ENCODE peak calls at places on chromosome 12, in seven cellular contexts. One of them, this sample, is unnamed. For H3K36me3 and H3K4me1, the result is how much of the 10 kb centered on the place peaks cover.

GRCh38 chr12:4244868-4245267 is 28.7 kb upstream of the CCND2 start:
- DNase-seq in kidney: no peak
- DNase-seq in tibial artery: no peak
- DNase-seq in GM12878: no peak
- DNase-seq in aorta: no peak
- DNase-seq in CD8-positive, alpha-beta memory T cell: no peak
- DNase-seq in CD4-positive, alpha-beta memory T cell: no peak
- DNase-seq in this sample: no peak

GRCh38 chr12:48988030-48988649 is 10.0 kb downstream of the WNT1 start:
- DNase-seq in kidney: no peak
- DNase-seq in tibial artery: no peak
- DNase-seq in GM12878: no peak
- DNase-seq in aorta: peak
- DNase-seq in CD8-positive, alpha-beta memory T cell: peak
- DNase-seq in CD4-positive, alpha-beta memory T cell: peak
- DNase-seq in this sample: peak

GRCh38 chr12:132218915-132219314 is 74.7 kb downstream of the NOC4L start:
- DNase-seq in kidney: peak
- DNase-seq in tibial artery: no peak
- DNase-seq in GM12878: no peak
- DNase-seq in aorta: peak
- DNase-seq in CD8-positive, alpha-beta memory T cell: peak
- DNase-seq in CD4-positive, alpha-beta memory T cell: peak
- DNase-seq in this sample: peak

GRCh38 chr12:46410495-46410894 is 37.9 kb upstream of the SLC38A2 start:
- DNase-seq in kidney: no peak
- DNase-seq in tibial artery: no peak
- DNase-seq in GM12878: no peak
- DNase-seq in aorta: no peak
- DNase-seq in CD8-positive, alpha-beta memory T cell: no peak
- DNase-seq in CD4-positive, alpha-beta memory T cell: no peak
- DNase-seq in this sample: no peak

GRCh38 chr12:69329669-69330428 is 18.3 kb upstream of the LYZ start:
- DNase-seq in kidney: no peak
- DNase-seq in tibial artery: no peak
- DNase-seq in GM12878: no peak
- DNase-seq in aorta: no peak
- DNase-seq in CD8-positive, alpha-beta memory T cell: no peak
- DNase-seq in CD4-positive, alpha-beta memory T cell: peak
- DNase-seq in this sample: no peak

GRCh38 chr12:93007539-93007938 is 78.4 kb upstream of the EEA1 start:
- DNase-seq in kidney: no peak
- DNase-seq in tibial artery: no peak
- DNase-seq in GM12878: no peak
- DNase-seq in aorta: no peak
- DNase-seq in CD8-positive, alpha-beta memory T cell: no peak
- DNase-seq in CD4-positive, alpha-beta memory T cell: no peak
- DNase-seq in this sample: no peak

GRCh38 chr12:31895449-31896150 is 63.6 kb upstream of the RESF1 start:
- DNase-seq in kidney: no peak
- DNase-seq in tibial artery: no peak
- DNase-seq in GM12878: no peak
- DNase-seq in aorta: no peak
- DNase-seq in CD8-positive, alpha-beta memory T cell: no peak
- DNase-seq in CD4-positive, alpha-beta memory T cell: no peak
- DNase-seq in this sample: no peak

GRCh38 chr12:121800694-121801600 is 2.9 kb upstream of the SETD1B start:
- DNase-seq in kidney: peak
- DNase-seq in tibial artery: peak
- DNase-seq in GM12878: no peak
- DNase-seq in aorta: peak
- DNase-seq in CD8-positive, alpha-beta memory T cell: peak
- DNase-seq in CD4-positive, alpha-beta memory T cell: peak
- DNase-seq in this sample: peak

GRCh38 chr12:62621239-62621638 is 154.6 kb downstream of the MON2 start:
- DNase-seq in kidney: no peak
- DNase-seq in tibial artery: no peak
- DNase-seq in GM12878: no peak
- DNase-seq in aorta: no peak
- DNase-seq in CD8-positive, alpha-beta memory T cell: no peak
- DNase-seq in CD4-positive, alpha-beta memory T cell: no peak
- DNase-seq in this sample: no peak

GRCh38 chr12:113512568-113512967 is 40.9 kb upstream of the LHX5 start:
- DNase-seq in kidney: no peak
- DNase-seq in tibial artery: no peak
- DNase-seq in GM12878: no peak
- DNase-seq in aorta: no peak
- DNase-seq in CD8-positive, alpha-beta memory T cell: no peak
- DNase-seq in CD4-positive, alpha-beta memory T cell: no peak
- DNase-seq in this sample: no peak

GRCh38 chr12:38154096-38155019 is 162.2 kb upstream of the ALG10B start:
- DNase-seq in kidney: peak
- DNase-seq in tibial artery: peak
- DNase-seq in GM12878: no peak
- DNase-seq in aorta: no peak
- DNase-seq in CD8-positive, alpha-beta memory T cell: no peak
- DNase-seq in CD4-positive, alpha-beta memory T cell: no peak
- DNase-seq in this sample: no peak

GRCh38 chr12:88142610-88142991 is 494 bp downstream of the TMTC3 start:
- DNase-seq in kidney: peak
- DNase-seq in tibial artery: no peak
- DNase-seq in GM12878: no peak
- DNase-seq in aorta: peak
- DNase-seq in CD8-positive, alpha-beta memory T cell: peak
- DNase-seq in CD4-positive, alpha-beta memory T cell: no peak
- DNase-seq in this sample: peak

GRCh38 chr12:124472690-124473279 is 94.6 kb downstream of the NCOR2 start:
- DNase-seq in kidney: peak
- DNase-seq in tibial artery: no peak
- DNase-seq in GM12878: no peak
- DNase-seq in aorta: no peak
- DNase-seq in CD8-positive, alpha-beta memory T cell: no peak
- DNase-seq in CD4-positive, alpha-beta memory T cell: no peak
- DNase-seq in this sample: no peak
- H3K36me3 ChIP-seq in kidney: under half
- H3K36me3 ChIP-seq in tibial artery: under half
- H3K36me3 ChIP-seq in GM12878: under half
- H3K36me3 ChIP-seq in aorta: under half
- H3K36me3 ChIP-seq in CD8-positive, alpha-beta memory T cell: under half
- H3K36me3 ChIP-seq in CD4-positive, alpha-beta memory T cell: under half
- H3K36me3 ChIP-seq in this sample: under half

GRCh38 chr12:124998705-124999104 is 5.3 kb downstream of the BRI3BP start:
- DNase-seq in kidney: no peak
- DNase-seq in tibial artery: no peak
- DNase-seq in GM12878: no peak
- DNase-seq in aorta: no peak
- DNase-seq in CD8-positive, alpha-beta memory T cell: no peak
- DNase-seq in CD4-positive, alpha-beta memory T cell: no peak
- DNase-seq in this sample: no peak

GRCh38 chr12:125005652-125006051 is 12.2 kb downstream of the BRI3BP start:
- DNase-seq in kidney: peak
- DNase-seq in tibial artery: no peak
- DNase-seq in GM12878: no peak
- DNase-seq in aorta: no peak
- DNase-seq in CD8-positive, alpha-beta memory T cell: no peak
- DNase-seq in CD4-positive, alpha-beta memory T cell: no peak
- DNase-seq in this sample: no peak

GRCh38 chr12:125004621-125005020 is 11.2 kb downstream of the BRI3BP start:
- DNase-seq in kidney: peak
- DNase-seq in tibial artery: no peak
- DNase-seq in GM12878: no peak
- DNase-seq in aorta: no peak
- DNase-seq in CD8-positive, alpha-beta memory T cell: no peak
- DNase-seq in CD4-positive, alpha-beta memory T cell: no peak
- DNase-seq in this sample: no peak

GRCh38 chr12:125003021-125003420 is 9.6 kb downstream of the BRI3BP start:
- DNase-seq in kidney: no peak
- DNase-seq in tibial artery: no peak
- DNase-seq in GM12878: no peak
- DNase-seq in aorta: no peak
- DNase-seq in CD8-positive, alpha-beta memory T cell: no peak
- DNase-seq in CD4-positive, alpha-beta memory T cell: no peak
- DNase-seq in this sample: no peak

GRCh38 chr12:125001636-125002035 is 8.2 kb downstream of the BRI3BP start:
- DNase-seq in kidney: no peak
- DNase-seq in tibial artery: no peak
- DNase-seq in GM12878: no peak
- DNase-seq in aorta: no peak
- DNase-seq in CD8-positive, alpha-beta memory T cell: no peak
- DNase-seq in CD4-positive, alpha-beta memory T cell: no peak
- DNase-seq in this sample: no peak
- H3K4me1 ChIP-seq in kidney: under half
- H3K4me1 ChIP-seq in tibial artery: under half
- H3K4me1 ChIP-seq in GM12878: under half
- H3K4me1 ChIP-seq in aorta: under half
- H3K4me1 ChIP-seq in CD8-positive, alpha-beta memory T cell: under half
- H3K4me1 ChIP-seq in CD4-positive, alpha-beta memory T cell: under half
- H3K4me1 ChIP-seq in this sample: under half

GRCh38 chr12:55664826-55665225 is 28.1 kb downstream of the OR10P1 start:
- DNase-seq in kidney: no peak
- DNase-seq in tibial artery: peak
- DNase-seq in GM12878: no peak
- DNase-seq in aorta: no peak
- DNase-seq in CD8-positive, alpha-beta memory T cell: no peak
- DNase-seq in CD4-positive, alpha-beta memory T cell: no peak
- DNase-seq in this sample: no peak
- H3K4me3 ChIP-seq in kidney: no peak
- H3K4me3 ChIP-seq in tibial artery: no peak
- H3K4me3 ChIP-seq in GM12878: no peak
- H3K4me3 ChIP-seq in aorta: no peak
- H3K4me3 ChIP-seq in CD8-positive, alpha-beta memory T cell: no peak
- H3K4me3 ChIP-seq in CD4-positive, alpha-beta memory T cell: no peak
- H3K4me3 ChIP-seq in this sample: no peak

GRCh38 chr12:112408621-112409020 is 784 bp downstream of the RPL6 start:
- DNase-seq in kidney: no peak
- DNase-seq in tibial artery: no peak
- DNase-seq in GM12878: no peak
- DNase-seq in aorta: no peak
- DNase-seq in CD8-positive, alpha-beta memory T cell: peak
- DNase-seq in CD4-positive, alpha-beta memory T cell: peak
- DNase-seq in this sample: no peak
- H3K36me3 ChIP-seq in kidney: under half
- H3K36me3 ChIP-seq in tibial artery: under half
- H3K36me3 ChIP-seq in GM12878: under half
- H3K36me3 ChIP-seq in aorta: under half
- H3K36me3 ChIP-seq in CD8-positive, alpha-beta memory T cell: under half
- H3K36me3 ChIP-seq in CD4-positive, alpha-beta memory T cell: under half
- H3K36me3 ChIP-seq in this sample: under half

GRCh38 chr12:96233168-96233567 is 39.0 kb downstream of the ELK3 start:
- DNase-seq in kidney: no peak
- DNase-seq in tibial artery: peak
- DNase-seq in GM12878: no peak
- DNase-seq in aorta: no peak
- DNase-seq in CD8-positive, alpha-beta memory T cell: no peak
- DNase-seq in CD4-positive, alpha-beta memory T cell: no peak
- DNase-seq in this sample: no peak
- H3K4me1 ChIP-seq in kidney: under half
- H3K4me1 ChIP-seq in tibial artery: under half
- H3K4me1 ChIP-seq in GM12878: under half
- H3K4me1 ChIP-seq in aorta: under half
- H3K4me1 ChIP-seq in CD8-positive, alpha-beta memory T cell: under half
- H3K4me1 ChIP-seq in CD4-positive, alpha-beta memory T cell: under half
- H3K4me1 ChIP-seq in this sample: under half

DNA sequence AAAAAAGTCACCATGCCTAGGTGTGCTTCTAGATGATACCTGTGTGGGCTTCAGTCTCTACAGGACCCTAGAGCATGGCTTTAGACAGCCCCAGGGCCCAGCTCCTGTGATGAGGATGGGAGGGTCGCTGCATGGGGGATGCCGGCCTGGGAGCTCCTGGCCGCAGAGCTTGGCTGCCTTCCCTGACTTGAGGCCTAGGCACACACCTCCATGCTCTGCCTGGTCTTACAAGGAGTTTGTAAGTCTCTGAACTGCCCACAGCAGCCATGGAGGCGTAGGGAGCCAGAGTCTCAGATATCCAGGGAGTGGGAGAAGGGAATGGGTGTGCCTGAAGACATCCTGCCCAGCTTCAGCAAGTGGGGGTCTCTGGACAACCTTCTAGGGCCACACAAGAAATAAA is 149.5 kb upstream of the MYL2 start:
- DNase-seq in kidney: no peak
- DNase-seq in tibial artery: no peak
- DNase-seq in GM12878: no peak
- DNase-seq in aorta: no peak
- DNase-seq in CD8-positive, alpha-beta memory T cell: no peak
- DNase-seq in CD4-positive, alpha-beta memory T cell: no peak
- DNase-seq in this sample: no peak
- H3K4me3 ChIP-seq in kidney: no peak
- H3K4me3 ChIP-seq in tibial artery: no peak
- H3K4me3 ChIP-seq in GM12878: no peak
- H3K4me3 ChIP-seq in aorta: no peak
- H3K4me3 ChIP-seq in CD8-positive, alpha-beta memory T cell: no peak
- H3K4me3 ChIP-seq in CD4-positive, alpha-beta memory T cell: no peak
- H3K4me3 ChIP-seq in this sample: no peak

GRCh38 chr12:100326208-100326607 is 30.7 kb upstream of the SLC17A8 start:
- DNase-seq in kidney: no peak
- DNase-seq in tibial artery: no peak
- DNase-seq in GM12878: no peak
- DNase-seq in aorta: no peak
- DNase-seq in CD8-positive, alpha-beta memory T cell: no peak
- DNase-seq in CD4-positive, alpha-beta memory T cell: no peak
- DNase-seq in this sample: no peak
- H3K36me3 ChIP-seq in kidney: under half
- H3K36me3 ChIP-seq in tibial artery: under half
- H3K36me3 ChIP-seq in GM12878: under half
- H3K36me3 ChIP-seq in aorta: under half
- H3K36me3 ChIP-seq in CD8-positive, alpha-beta memory T cell: under half
- H3K36me3 ChIP-seq in CD4-positive, alpha-beta memory T cell: under half
- H3K36me3 ChIP-seq in this sample: under half

GRCh38 chr12:96356831-96357230 is 43.4 kb downstream of the CDK17 start:
- DNase-seq in kidney: no peak
- DNase-seq in tibial artery: no peak
- DNase-seq in GM12878: no peak
- DNase-seq in aorta: no peak
- DNase-seq in CD8-positive, alpha-beta memory T cell: no peak
- DNase-seq in CD4-positive, alpha-beta memory T cell: no peak
- DNase-seq in this sample: no peak
- H3K4me1 ChIP-seq in kidney: under half
- H3K4me1 ChIP-seq in tibial artery: under half
- H3K4me1 ChIP-seq in GM12878: under half
- H3K4me1 ChIP-seq in aorta: under half
- H3K4me1 ChIP-seq in CD8-positive, alpha-beta memory T cell: half or more
- H3K4me1 ChIP-seq in CD4-positive, alpha-beta memory T cell: half or more
- H3K4me1 ChIP-seq in this sample: under half

GRCh38 chr12:44616385-44616784 is 259.7 kb downstream of the NELL2 start:
- DNase-seq in kidney: no peak
- DNase-seq in tibial artery: no peak
- DNase-seq in GM12878: no peak
- DNase-seq in aorta: no peak
- DNase-seq in CD8-positive, alpha-beta memory T cell: no peak
- DNase-seq in CD4-positive, alpha-beta memory T cell: no peak
- DNase-seq in this sample: no peak

GRCh38 chr12:44618960-44619359 is 257.2 kb downstream of the NELL2 start:
- DNase-seq in kidney: no peak
- DNase-seq in tibial artery: no peak
- DNase-seq in GM12878: no peak
- DNase-seq in aorta: no peak
- DNase-seq in CD8-positive, alpha-beta memory T cell: no peak
- DNase-seq in CD4-positive, alpha-beta memory T cell: no peak
- DNase-seq in this sample: no peak
- H3K4me3 ChIP-seq in kidney: no peak
- H3K4me3 ChIP-seq in tibial artery: no peak
- H3K4me3 ChIP-seq in GM12878: no peak
- H3K4me3 ChIP-seq in aorta: no peak
- H3K4me3 ChIP-seq in CD8-positive, alpha-beta memory T cell: no peak
- H3K4me3 ChIP-seq in CD4-positive, alpha-beta memory T cell: no peak
- H3K4me3 ChIP-seq in this sample: no peak